ENCODE peak calls at places on chromosomes 13 and 19, in five cellular contexts. Q is astrocyte, B is tibial artery, N is mesothelial cell of epicardium, J is spleen. V is an unnamed sample.

GRCh38 chr19:47419789-47420188 is 462 bp upstream of the MEIS3 start:
- DNase-seq in B (no peak), N (no peak), Q (no peak), J (no peak), V (no peak)

GRCh38 chr13:21076265-21076653 is 14.9 kb upstream of the LATS2 start:
- DNase-seq in J (no peak), N (no peak), B (no peak), Q (no peak), V (no peak)

GRCh38 chr19:45069056-45069455 is 7.2 kb downstream of the ZNF296 start:
- DNase-seq in B (no peak), J (no peak), Q (no peak), N (no peak), V (no peak)

GRCh38 chr19:33684550-33685303 is 63.0 kb downstream of the CHST8 start:
- DNase-seq in Q (no peak), N (no peak), B (no peak), J (peak), V (peak)

GRCh38 chr19:1650627-1651009 is 1.8 kb downstream of the TCF3 start:
- DNase-seq in B (peak), N (no peak), J (peak), Q (no peak), V (no peak)

GRCh38 chr13:78786399-78786879 is 127.5 kb upstream of the OBI1 start:
- DNase-seq in J (no peak), Q (no peak), B (no peak), N (no peak), V (no peak)

GRCh38 chr19:4343845-4344713 is 717 bp downstream of the MPND start:
- DNase-seq in J (peak), B (peak), N (no peak), Q (no peak), V (no peak)

GRCh38 chr13:111398715-111399299 is 78.4 kb downstream of the TEX29 start:
- DNase-seq in Q (no peak), B (peak), J (peak), N (no peak), V (no peak)

GRCh38 chr19:35449347-35450043 is 1.4 kb downstream of the FFAR2 start:
- DNase-seq in J (no peak), N (no peak), B (no peak), Q (no peak), V (no peak)

GRCh38 chr19:41879670-41880328 is 2.7 kb downstream of the CD79A start:
- DNase-seq in J (no peak), Q (no peak), B (no peak), N (no peak), V (no peak)

GRCh38 chr19:47531640-47532387 is 17.0 kb upstream of the NAPA start:
- DNase-seq in N (no peak), B (no peak), Q (no peak), J (no peak), V (no peak)

GRCh38 chr13:33678906-33679657 is 138.9 kb upstream of the RFC3 start:
- DNase-seq in J (peak), Q (peak), B (peak), N (no peak), V (no peak)

GRCh38 chr19:49343127-49343526 is 7.9 kb downstream of the CD37 start:
- DNase-seq in B (no peak), Q (no peak), N (no peak), J (peak), V (peak)

GRCh38 chr19:5070922-5071321 is 102.0 kb downstream of the KDM4B start:
- DNase-seq in Q (no peak), J (no peak), N (no peak), B (no peak), V (no peak)

GRCh38 chr19:43809762-43810696 is 7.8 kb upstream of the LYPD5 start:
- DNase-seq in B (no peak), Q (peak), N (no peak), J (no peak), V (no peak)

GRCh38 chr19:45368737-45369340 is 1.5 kb downstream of the ERCC2 start:
- DNase-seq in B (no peak), J (no peak), N (no peak), Q (no peak), V (no peak)

GRCh38 chr13:30696278-30697176 is 38.8 kb upstream of the ALOX5AP start:
- DNase-seq in N (no peak), B (peak), J (peak), Q (no peak), V (no peak)

GRCh38 chr13:113629814-113630213 is 28.2 kb downstream of the ATP4B start:
- DNase-seq in B (no peak), N (no peak), Q (no peak), J (peak), V (peak)

GRCh38 chr13:63607153-63607552 is 2191.5 kb upstream of the PCDH20 start:
- DNase-seq in J (no peak), B (no peak), N (no peak), Q (no peak), V (no peak)

GRCh38 chr13:39618546-39618945 is 15.6 kb upstream of the LHFPL6 start:
- DNase-seq in Q (no peak), N (no peak), B (no peak), J (no peak), V (no peak)

GRCh38 chr19:48330012-48330681 is 4.8 kb downstream of the EMP3 start:
- DNase-seq in B (peak), J (peak), N (peak), Q (no peak), V (no peak)

GRCh38 chr13:52067237-52067636 is 42.7 kb downstream of the UTP14C start:
- DNase-seq in B (no peak), N (no peak), J (no peak), Q (no peak), V (no peak)

GRCh38 chr13:99227909-99228688 is 27.4 kb downstream of the UBAC2 start:
- DNase-seq in B (no peak), N (no peak), J (no peak), Q (no peak), V (no peak)

GRCh38 chr19:50909240-50910070 is 1.7 kb downstream of the KLK4 start:
- DNase-seq in B (no peak), Q (no peak), J (no peak), N (peak), V (no peak)

GRCh38 chr19:49020342-49020741 is 3.5 kb upstream of the LHB start:
- DNase-seq in Q (no peak), B (no peak), N (no peak), J (no peak), V (no peak)

GRCh38 chr19:39083599-39083982 is 577 bp upstream of the ACP7 start:
- DNase-seq in N (no peak), Q (no peak), B (no peak), J (no peak), V (no peak)

GRCh38 chr13:52848455-52849190 is at the start of gene PCDH8:
- DNase-seq in B (no peak), Q (no peak), N (no peak), J (no peak), V (no peak)

GRCh38 chr13:97429681-97430081 is 4.3 kb upstream of the RAP2A start:
- DNase-seq in N (no peak), J (no peak), B (peak), Q (peak), V (no peak)

GRCh38 chr13:64917566-64917965 is 2312.6 kb downstream of the PCDH9 start:
- DNase-seq in B (no peak), J (no peak), Q (no peak), N (no peak), V (no peak)
- TF ChIP-seq CTCF in B (no peak), J (no peak), Q (no peak), N (no peak), V (no peak)

DNA sequence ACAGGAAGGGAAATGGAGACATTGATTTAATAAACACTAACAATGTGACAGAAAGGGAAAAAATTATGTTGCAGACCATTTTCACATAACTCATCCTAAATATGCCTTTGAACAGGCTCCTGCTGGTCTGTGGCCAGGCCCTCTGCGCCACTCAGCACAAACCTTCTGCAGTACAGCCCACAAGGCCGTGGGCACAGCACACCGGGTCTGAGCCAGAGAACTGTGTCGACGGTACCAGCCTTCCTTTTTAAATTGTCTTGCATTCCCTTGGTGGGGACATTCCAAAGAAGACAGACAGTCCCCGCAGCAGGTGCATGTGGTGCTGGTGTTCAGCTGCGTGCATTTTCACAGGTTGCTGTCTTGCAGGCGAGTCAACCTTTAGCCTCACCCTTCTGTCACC is 135.7 kb downstream of the SHISA2 start:
- DNase-seq in J (no peak), N (no peak), Q (no peak), B (no peak), V (no peak)
- TF ChIP-seq CTCF in J (no peak), N (no peak), Q (no peak), B (no peak), V (no peak)

GRCh38 chr13:75843033-75843432 is 206.9 kb downstream of the LMO7 start:
- DNase-seq in J (no peak), B (no peak), Q (no peak), N (no peak), V (no peak)
- TF ChIP-seq CTCF in J (no peak), B (no peak), Q (no peak), N (no peak), V (no peak)

GRCh38 chr13:70792121-70792520 is 683.9 kb upstream of the KLHL1 start:
- DNase-seq in N (no peak), B (no peak), Q (no peak), J (no peak), V (no peak)

GRCh38 chr13:70798385-70798784 is 690.1 kb upstream of the KLHL1 start:
- DNase-seq in N (no peak), J (no peak), Q (no peak), B (no peak), V (no peak)

DNA sequence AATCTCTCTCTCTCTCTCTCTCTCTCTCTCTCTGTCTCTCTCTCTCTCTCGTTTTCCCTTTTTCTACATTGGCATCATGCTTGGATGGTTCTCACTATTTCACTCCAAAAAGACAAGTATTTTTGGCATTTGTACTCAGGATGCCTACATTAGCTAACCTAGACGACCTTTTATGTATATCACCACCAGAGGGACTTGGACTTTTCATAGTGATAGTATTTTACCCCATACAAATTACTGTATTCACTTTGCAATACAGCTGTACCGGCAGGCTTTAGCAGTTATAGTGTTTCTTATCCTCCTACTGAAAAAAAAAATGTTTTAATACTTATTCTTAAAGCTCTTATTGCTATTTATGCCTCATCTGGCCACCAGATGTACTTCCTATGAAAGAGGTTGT is 687.2 kb upstream of the KLHL1 start:
- DNase-seq in B (no peak), Q (no peak), N (no peak), J (no peak), V (no peak)
- TF ChIP-seq CTCF in B (no peak), Q (no peak), N (no peak), J (no peak), V (peak)

GRCh38 chr19:19997656-19998268 is 41.5 kb downstream of the ZNF682 start:
- DNase-seq in J (no peak), N (no peak), B (no peak), Q (no peak), V (no peak)
- TF ChIP-seq CTCF in J (peak), N (peak), B (peak), Q (peak), V (peak)

DNA sequence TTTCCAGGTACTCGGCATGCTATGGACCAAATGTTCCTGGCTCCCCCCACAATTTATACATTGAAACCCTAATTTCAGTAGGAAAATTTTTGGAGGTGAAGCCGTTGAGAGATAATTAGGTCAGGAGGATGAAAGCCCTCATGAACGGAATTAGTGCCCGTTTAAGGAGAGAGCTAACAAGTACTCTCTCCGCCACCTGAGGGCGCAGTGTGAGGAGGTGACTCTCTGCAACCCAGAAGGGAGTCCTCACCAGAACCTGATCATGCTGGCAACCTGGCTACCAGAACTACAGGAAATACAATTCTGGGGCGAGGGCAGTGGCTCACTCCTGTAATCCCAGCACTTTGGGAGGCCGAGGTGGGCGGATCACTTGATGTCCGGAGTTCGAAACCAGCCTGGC is 397.8 kb downstream of the SLITRK5 start:
- DNase-seq in J (peak), N (no peak), Q (no peak), B (no peak), V (no peak)
- TF ChIP-seq CTCF in J (no peak), N (no peak), Q (no peak), B (no peak), V (no peak)